ENCODE peak calls at places on chromosome 1, in four cellular contexts. K, X, Y and O are unnamed samples.

GRCh38 chr1:19229229-19229628 is 19.2 kb upstream of the UBR4 start:
- DNase-seq in K (no peak), X (no peak), Y (no peak), O (no peak)

GRCh38 chr1:232016636-232017035 is 390.0 kb downstream of the DISC1 start:
- DNase-seq in K (no peak), X (no peak), Y (no peak), O (no peak)

GRCh38 chr1:143720087-143721023 is 251.4 kb downstream of the FAM72C start:
- DNase-seq in K (peak; percentile 78), X (no peak), Y (no peak), O (peak; percentile 40)

GRCh38 chr1:82565146-82565545 is 764.4 kb downstream of the ADGRL2 start:
- DNase-seq in K (peak; percentile 3), X (peak; percentile 65), Y (no peak), O (peak; percentile 3)

GRCh38 chr1:155481761-155482160 is 80.8 kb downstream of the ASH1L start:
- DNase-seq in K (no peak), X (no peak), Y (no peak), O (no peak)

GRCh38 chr1:33244809-33245186 is 11.5 kb upstream of the ZNF362 start:
- DNase-seq in K (no peak), X (no peak), Y (no peak), O (no peak)

GRCh38 chr1:86906419-86906818 is 7.5 kb downstream of the SELENOF start:
- DNase-seq in K (no peak), X (no peak), Y (no peak), O (no peak)

GRCh38 chr1:205189162-205189561 is 22.3 kb downstream of the DSTYK start:
- DNase-seq in K (no peak), X (no peak), Y (no peak), O (no peak)